ENCODE peak calls at places on chromosomes 3 and 15, in seven cellular contexts. S, P, G, I, Y, T and L are unnamed samples.

GRCh38 chr3:49411550-49411967 is 217 bp downstream of the RHOA start:
- DNase-seq in T (no peak), G (peak; percentile 66), I (peak; percentile 64), S (peak; percentile 78), Y (no peak), P (peak; percentile 80), L (peak; percentile 66)

GRCh38 chr3:181326637-181327223 is 337.2 kb upstream of the DNAJC19 start:
- DNase-seq in I (no peak), G (no peak), T (peak; percentile 15), Y (no peak), S (no peak), P (no peak), L (no peak)

GRCh38 chr3:80244390-80244789 is 476.6 kb upstream of the ROBO1 start:
- DNase-seq in G (no peak), T (no peak), S (no peak), Y (no peak), I (no peak), P (no peak), L (no peak)

GRCh38 chr15:46644493-46645481 is 1010.0 kb downstream of the SQOR start:
- DNase-seq in Y (no peak), T (no peak), P (no peak), I (no peak), G (no peak), S (no peak), L (no peak)

GRCh38 chr3:107855710-107856109 is 235.1 kb downstream of the CD47 start:
- DNase-seq in G (no peak), I (no peak), T (peak; percentile 65), S (no peak), Y (no peak), P (no peak), L (no peak)

GRCh38 chr15:29656636-29657475 is 165.4 kb downstream of the TJP1 start:
- DNase-seq in G (no peak), Y (no peak), I (no peak), T (peak; percentile 74), S (no peak), P (no peak), L (no peak)

GRCh38 chr3:56303508-56303907 is 164.8 kb downstream of the ERC2 start:
- DNase-seq in Y (no peak), G (no peak), S (no peak), T (peak; percentile 15), P (no peak), I (no peak), L (peak; percentile 47)

GRCh38 chr3:101333883-101334282 is 13.5 kb upstream of the IMPG2 start:
- DNase-seq in I (no peak), G (no peak), Y (no peak), T (no peak), S (no peak), P (no peak), L (no peak)

GRCh38 chr3:12393894-12394293 is 90.4 kb upstream of the TSEN2 start:
- DNase-seq in Y (no peak), T (peak; percentile 23), P (no peak), I (no peak), G (no peak), S (no peak), L (no peak)

GRCh38 chr15:86725628-86726027 is 646.0 kb downstream of the AGBL1 start:
- DNase-seq in P (no peak), I (no peak), S (no peak), T (no peak), G (no peak), Y (no peak), L (no peak)

GRCh38 chr3:106206613-106207012 is 337.8 kb upstream of the CBLB start:
- DNase-seq in P (no peak), Y (no peak), G (no peak), T (no peak), I (no peak), S (no peak), L (no peak)

GRCh38 chr3:141530133-141530768 is 43.4 kb downstream of the RASA2 start:
- DNase-seq in P (no peak), S (no peak), I (no peak), T (no peak), G (no peak), Y (no peak), L (no peak)

GRCh38 chr3:14608298-14608697 is 43.3 kb upstream of the CCDC174 start:
- DNase-seq in I (no peak), T (no peak), S (no peak), P (no peak), G (no peak), Y (no peak), L (no peak)

GRCh38 chr15:39835550-39835949 is 52.9 kb upstream of the FSIP1 start:
- DNase-seq in P (no peak), Y (no peak), G (no peak), S (no peak), T (no peak), I (no peak), L (no peak)

GRCh38 chr15:32872606-32873291 is 154.9 kb downstream of the GREM1 start:
- DNase-seq in S (peak; percentile 28), Y (no peak), I (peak; percentile 48), G (peak; percentile 26), T (no peak), P (no peak), L (no peak)

GRCh38 chr15:89333011-89333860 is 1.4 kb downstream of the POLG start:
- DNase-seq in I (no peak), S (peak; percentile 41), T (no peak), G (no peak), P (peak; percentile 64), Y (no peak), L (no peak)

GRCh38 chr15:95897651-95898050 is 432.8 kb upstream of the NR2F2 start:
- DNase-seq in T (no peak), Y (no peak), G (no peak), I (no peak), S (no peak), P (no peak), L (no peak)

GRCh38 chr15:99340347-99340746 is 89.1 kb downstream of the LRRC28 start:
- DNase-seq in Y (no peak), S (no peak), P (no peak), I (no peak), G (no peak), T (no peak), L (no peak)

GRCh38 chr15:76986743-76987142 is 8.2 kb upstream of the PSTPIP1 start:
- DNase-seq in S (no peak), I (no peak), G (no peak), T (no peak), P (no peak), Y (no peak), L (no peak)

GRCh38 chr15:97189152-97189551 is 771.4 kb upstream of the ARRDC4 start:
- DNase-seq in P (no peak), I (no peak), S (no peak), Y (no peak), T (no peak), G (no peak), L (no peak)

DNA sequence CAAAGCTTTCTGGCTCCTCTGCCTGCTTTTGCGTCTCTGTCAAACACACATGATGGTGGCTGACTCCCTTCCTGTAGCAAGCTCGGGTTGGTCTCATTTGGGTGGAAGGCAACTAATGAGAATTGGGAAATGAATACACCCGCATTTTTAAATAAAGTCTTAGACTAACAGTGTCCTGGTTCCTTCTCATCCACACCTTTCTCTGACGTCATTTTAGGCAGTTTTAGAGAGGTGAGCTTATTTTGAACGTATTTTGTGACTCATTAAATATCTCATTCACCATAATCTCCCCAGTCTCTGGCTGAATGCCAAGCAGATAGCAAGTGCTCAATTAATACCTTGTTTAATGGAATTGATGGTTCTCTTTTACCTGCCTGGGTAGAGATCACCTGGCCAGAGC is 149.6 kb upstream of the PROK2 start:
- DNase-seq in T (no peak), S (no peak), Y (no peak), G (no peak), P (no peak), I (no peak), L (no peak)
- H3K27me3 ChIP-seq in T (peaks cover 17% of the 10 kb centered on the region), S (no peaks in the 10 kb centered on the region), Y (no peaks in the 10 kb centered on the region), G (no peaks in the 10 kb centered on the region), P (peaks cover 24% of the 10 kb centered on the region), I (no peaks in the 10 kb centered on the region), L (no peaks in the 10 kb centered on the region)

DNA sequence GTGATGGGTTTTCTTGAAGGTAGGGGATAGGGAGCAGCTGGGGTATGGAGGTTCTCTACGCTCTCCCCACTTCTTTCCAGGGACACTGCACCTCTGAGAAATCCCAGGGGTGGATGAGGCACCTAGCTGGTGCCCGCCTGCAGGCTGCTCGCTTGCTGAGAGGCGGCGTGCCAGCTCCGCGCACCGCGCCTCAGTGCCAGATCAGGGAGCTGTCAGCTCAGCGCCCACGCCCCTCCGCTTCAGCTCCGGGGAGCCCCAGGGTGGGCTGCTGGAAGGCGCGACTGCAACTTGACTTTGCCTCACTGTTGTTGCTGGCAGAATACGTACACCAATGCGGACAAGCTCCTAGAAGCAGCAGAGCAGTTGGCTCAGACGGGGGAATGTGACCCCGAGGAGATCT is 345.7 kb upstream of the UMPS start:
- DNase-seq in S (no peak), I (no peak), Y (no peak), T (no peak), P (peak; percentile 34), G (no peak), L (no peak)
- H3K9me3 ChIP-seq in S (no peaks in the 10 kb centered on the region), I (no peaks in the 10 kb centered on the region), Y (no peaks in the 10 kb centered on the region), T (no peaks in the 10 kb centered on the region), P (no peaks in the 10 kb centered on the region), G (no peaks in the 10 kb centered on the region), L (no peaks in the 10 kb centered on the region)

DNA sequence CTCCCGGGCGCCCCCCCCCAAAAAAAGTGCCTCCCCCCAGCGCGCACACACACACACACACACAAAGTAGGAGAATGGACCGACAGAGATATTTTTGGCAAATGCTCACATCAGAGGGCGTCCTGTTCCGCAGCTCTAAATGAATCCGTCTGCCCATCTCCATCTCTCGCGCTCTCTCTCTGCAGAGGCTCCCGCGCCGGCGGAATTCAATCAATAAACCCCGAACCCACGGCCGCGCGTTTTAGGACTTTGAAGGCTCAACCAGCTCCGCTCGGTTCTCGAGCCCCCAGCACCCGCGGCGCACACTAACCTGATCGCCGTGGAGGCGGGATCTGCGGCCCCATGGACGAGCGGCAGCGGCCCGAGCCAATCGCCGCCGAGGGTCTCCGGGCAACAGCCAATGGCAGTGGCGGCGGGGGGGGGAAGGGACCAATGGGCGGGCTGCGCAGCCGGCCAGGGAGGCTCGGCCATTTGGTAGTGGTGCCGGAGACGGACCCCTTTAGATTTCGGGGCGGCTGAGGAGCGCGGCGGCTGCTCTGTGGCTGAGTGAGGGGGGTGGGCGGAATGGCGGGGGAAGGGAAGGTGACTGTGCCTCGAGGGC is at the start of gene ANP32A:
- DNase-seq in S (peak; percentile 99), Y (peak; percentile 98), I (peak; percentile 97), P (peak; percentile 99), T (peak; percentile 84), G (peak; percentile 96), L (peak; percentile 97)
- TF ChIP-seq POLR2A in S (peak; percentile 30), Y (no peak), I (peak; percentile 49), P (no peak), T (peak; percentile 66), G (no peak), L (peak; percentile 86)

DNA sequence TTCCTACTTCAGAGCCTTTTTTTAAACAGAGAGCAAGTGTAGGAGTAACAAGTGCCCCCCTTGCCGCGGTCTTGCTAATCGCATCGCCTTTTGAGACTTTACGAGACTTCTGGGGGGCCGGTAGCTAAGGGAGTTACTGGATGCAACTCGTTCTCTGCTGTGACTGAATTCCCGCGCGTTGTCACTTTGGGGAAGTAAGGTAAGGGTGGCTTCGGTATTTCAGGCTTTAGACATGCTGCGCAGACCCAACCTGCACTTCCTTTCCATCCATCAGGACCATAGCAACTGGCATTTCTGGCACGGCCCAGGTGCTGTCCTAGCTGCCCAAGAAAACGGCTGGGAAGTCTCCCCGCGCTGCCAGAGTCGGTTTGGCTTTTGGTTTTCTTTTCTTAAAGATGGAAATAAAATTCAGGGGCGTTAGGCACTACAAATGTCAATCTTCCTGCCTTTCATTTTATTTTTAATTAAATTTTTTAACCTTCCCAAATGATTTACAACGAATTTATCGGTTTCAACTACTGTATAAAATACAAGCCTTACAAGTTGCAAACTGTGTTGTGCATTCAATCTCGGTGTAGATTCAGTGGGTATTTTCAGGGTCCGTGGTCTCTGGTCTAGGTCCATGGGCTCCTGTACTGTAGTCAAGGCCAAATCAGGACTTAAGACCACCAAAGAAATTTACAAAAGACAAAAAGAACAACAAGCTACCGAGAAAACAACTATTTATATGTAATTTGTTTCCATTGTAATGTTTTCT is 3.5 kb downstream of the MECOM start:
- DNase-seq in G (peak; percentile 61), Y (no peak), I (peak; percentile 51), T (no peak), P (no peak), S (no peak), L (no peak)
- H3K27me3 ChIP-seq in G (peaks cover 37% of the 10 kb centered on the region), Y (no peaks in the 10 kb centered on the region), I (no peaks in the 10 kb centered on the region), T (peaks cover 17% of the 10 kb centered on the region), P (peaks cover 42% of the 10 kb centered on the region), S (no peaks in the 10 kb centered on the region), L (peaks cover 20% of the 10 kb centered on the region)